ENCODE peak calls at places on chromosomes 3 and 15, in four cellular contexts. E, N, M and F are unnamed samples.

GRCh38 chr3:46693897-46694235 is 387 bp upstream of the ALS2CL start:
- DNase-seq in E (no peak), N (no peak), M (no peak), F (no peak)

GRCh38 chr15:48680841-48681240 is 35.3 kb upstream of the FBN1 start:
- DNase-seq in E (no peak), N (peak; percentile 88), M (peak; percentile 86), F (no peak)

GRCh38 chr3:157029365-157029790 is 130.6 kb downstream of the CCNL1 start:
- DNase-seq in E (no peak), N (no peak), M (no peak), F (no peak)

GRCh38 chr15:37891754-37892368 is 42.6 kb upstream of the TMCO5A start:
- DNase-seq in E (no peak), N (peak; percentile 74), M (peak; percentile 35), F (no peak)

GRCh38 chr15:53710906-53711305 is 48.6 kb downstream of the WDR72 start:
- DNase-seq in E (no peak), N (no peak), M (no peak), F (no peak)

GRCh38 chr3:118931996-118932395 is 102.7 kb downstream of the IGSF11 start:
- DNase-seq in E (no peak), N (no peak), M (no peak), F (no peak)

GRCh38 chr3:129383292-129383860 is 45.1 kb downstream of the EFCAB12 start:
- DNase-seq in E (peak; percentile 13), N (peak; percentile 76), M (peak; percentile 61), F (peak; percentile 79)

GRCh38 chr3:188861847-188862740 is 309.7 kb upstream of the TPRG1 start:
- DNase-seq in E (no peak), N (peak; percentile 51), M (peak; percentile 24), F (no peak)

GRCh38 chr3:14256046-14256445 is 77.4 kb downstream of the LSM3 start:
- DNase-seq in E (no peak), N (no peak), M (no peak), F (no peak)

GRCh38 chr3:71916747-71917369 is 131.9 kb upstream of the PROK2 start:
- DNase-seq in E (no peak), N (peak; percentile 21), M (no peak), F (no peak)

GRCh38 chr15:82846621-82847020 is 37.2 kb downstream of the WHAMM start:
- DNase-seq in E (no peak), N (no peak), M (no peak), F (no peak)

GRCh38 chr15:83365370-83365938 is 81.0 kb upstream of the BNC1 start:
- DNase-seq in E (no peak), N (peak; percentile 87), M (peak; percentile 32), F (no peak)

GRCh38 chr15:35975941-35976340 is 430.0 kb upstream of the DPH6 start:
- DNase-seq in E (no peak), N (no peak), M (no peak), F (no peak)

GRCh38 chr15:55279746-55280351 is 9.8 kb downstream of the RAB27A start:
- DNase-seq in E (peak; percentile 45), N (peak; percentile 77), M (peak; percentile 92), F (no peak)

GRCh38 chr3:78728406-78729145 is 1039.2 kb downstream of the ROBO1 start:
- DNase-seq in E (no peak), N (peak; percentile 47), M (no peak), F (no peak)

DNA sequence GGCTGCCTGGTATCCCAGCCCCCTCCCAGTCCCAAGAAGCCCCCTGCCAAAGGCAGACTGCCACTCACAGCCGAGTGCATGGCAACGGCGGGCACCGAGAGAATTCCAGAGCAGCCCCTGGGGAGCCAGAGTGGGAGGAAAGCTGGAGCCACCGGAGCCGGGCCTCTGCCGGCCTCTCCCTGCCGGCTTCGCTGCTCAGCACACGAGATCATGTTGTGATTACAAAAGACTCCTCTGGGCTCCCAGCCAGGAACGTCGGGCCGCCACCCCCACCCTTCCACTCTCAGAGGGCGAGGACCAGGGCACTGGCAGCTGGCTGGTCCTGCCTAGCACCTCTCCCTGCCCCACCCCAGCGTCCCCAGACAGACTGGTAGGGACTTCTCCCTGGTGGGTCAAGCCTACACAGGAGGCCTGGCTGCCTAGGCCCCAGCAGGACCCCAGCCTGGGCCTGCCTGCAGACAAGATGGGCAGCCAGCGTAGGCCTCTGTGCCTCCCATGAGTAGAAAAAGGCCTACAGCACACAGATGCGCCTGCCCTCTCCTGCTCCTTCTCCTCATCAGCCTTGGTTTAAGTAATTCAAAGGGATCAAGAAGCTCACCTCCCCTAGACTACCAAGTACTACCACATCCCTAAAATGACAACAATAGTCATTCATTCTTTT is at the start of gene CCDC9B:
- DNase-seq in E (no peak), N (peak; percentile 91), M (peak; percentile 81), F (no peak)
- H3K4me3 ChIP-seq in E (no peak within 1 kb of the TSS), N (peak within 1 kb of the TSS; percentile 53), M (peak within 1 kb of the TSS; percentile 56), F (no peak within 1 kb of the TSS)

GRCh38 chr3:9422712-9423424 is 25.5 kb downstream of the SETD5 start:
- DNase-seq in E (peak; percentile 35), N (peak; percentile 99), M (peak; percentile 98), F (peak; percentile 82)
- H3K4me3 ChIP-seq in E (no peak overlapping the region), N (no peak overlapping the region), M (no peak overlapping the region), F (no peak overlapping the region)

GRCh38 chr15:101088788-101089578 is 162.9 kb downstream of the CHSY1 start:
- DNase-seq in E (peak; percentile 66), N (peak; percentile 55), M (peak; percentile 18), F (peak; percentile 52)
- H3K4me3 ChIP-seq in E (no peak overlapping the region), N (no peak overlapping the region), M (no peak overlapping the region), F (no peak overlapping the region)

DNA sequence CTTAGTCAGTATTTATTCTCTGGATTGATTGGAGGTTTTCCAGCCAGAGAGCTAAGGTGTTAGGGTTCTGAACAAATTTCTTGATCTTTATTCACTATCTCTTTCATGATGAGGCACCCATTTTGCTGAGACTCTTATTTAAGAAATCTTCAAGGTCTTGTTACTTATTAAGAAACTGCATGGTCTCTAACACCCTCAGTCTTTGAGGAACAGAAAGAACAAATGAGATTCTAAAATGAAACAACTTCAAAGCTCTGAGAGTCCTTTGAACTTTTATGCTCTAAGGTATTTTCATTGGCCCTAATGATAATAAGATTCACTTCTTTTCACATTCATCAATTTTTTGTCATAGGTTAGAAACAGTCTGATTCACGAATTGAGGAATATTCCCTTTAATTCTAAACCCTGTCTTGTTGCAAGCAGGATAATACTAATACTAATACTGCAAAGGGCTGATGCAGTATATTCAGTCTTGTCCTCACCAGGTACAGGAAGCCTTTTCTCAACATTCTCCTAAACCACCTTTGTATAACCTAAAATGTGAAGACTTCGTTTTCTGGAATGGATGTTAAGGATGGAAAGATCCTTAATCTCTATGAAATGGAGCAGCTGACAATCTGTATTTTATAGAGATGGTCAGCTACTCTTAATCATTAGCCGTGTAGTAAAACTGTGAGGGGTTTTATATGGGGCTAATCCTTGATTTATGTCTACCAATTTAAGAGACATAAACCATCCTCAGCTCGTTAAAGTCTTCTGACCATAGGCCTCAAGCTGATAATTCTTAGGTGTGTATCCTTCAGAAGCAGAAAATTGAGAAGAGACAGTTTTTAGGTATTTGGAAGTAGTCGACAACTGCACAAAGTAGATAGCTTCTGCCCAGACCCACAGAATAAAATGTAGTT is 198.3 kb downstream of the OTOL1 start:
- DNase-seq in E (no peak), N (no peak), M (no peak), F (no peak)
- H3K4me3 ChIP-seq in E (no peak overlapping the region), N (no peak overlapping the region), M (no peak overlapping the region), F (no peak overlapping the region)

GRCh38 chr3:62981962-62982361 is 106.7 kb upstream of the CADPS start:
- DNase-seq in E (no peak), N (no peak), M (no peak), F (no peak)

GRCh38 chr3:62987721-62988120 is 112.5 kb upstream of the CADPS start:
- DNase-seq in E (no peak), N (no peak), M (no peak), F (no peak)

GRCh38 chr3:62982795-62983455 is 107.7 kb upstream of the CADPS start:
- DNase-seq in E (no peak), N (no peak), M (no peak), F (no peak)
- H3K4me3 ChIP-seq in E (no peak overlapping the region), N (no peak overlapping the region), M (no peak overlapping the region), F (no peak overlapping the region)

GRCh38 chr15:68205949-68206539 is 912 bp upstream of the CALML4 start:
- DNase-seq in E (no peak), N (no peak), M (no peak), F (no peak)
- H3K4me3 ChIP-seq in E (no peak overlapping the region), N (no peak overlapping the region), M (no peak overlapping the region), F (no peak overlapping the region)